ENCODE peak calls at places on chromosomes 12 and 14, in five cellular contexts. S is ovary, M is right lobe of liver, W is suprapubic skin, I is body of pancreas. Y is an unnamed sample.

GRCh38 chr12:4910502-4911315 is 1.0 kb downstream of the KCNA1 start:
- DNase-seq in S (no peak), M (no peak), W (no peak), I (no peak), Y (no peak)

GRCh38 chr12:25321772-25322171 is 71.0 kb upstream of the KRAS start:
- DNase-seq in S (no peak), M (no peak), W (no peak), I (no peak), Y (no peak)

GRCh38 chr12:4648099-4648498 is 752 bp downstream of the AKAP3 start:
- DNase-seq in S (no peak), M (no peak), W (no peak), I (no peak), Y (no peak)

GRCh38 chr14:100317897-100318808 is 5.0 kb upstream of the SLC25A47 start:
- DNase-seq in S (peak), M (peak), W (no peak), I (peak), Y (no peak)

GRCh38 chr12:67710582-67710981 is 62.0 kb downstream of the DYRK2 start:
- DNase-seq in S (no peak), M (no peak), W (no peak), I (peak), Y (no peak)

GRCh38 chr12:130953783-130954543 is at the start of gene ADGRD1:
- DNase-seq in S (peak), M (no peak), W (no peak), I (peak), Y (no peak)

GRCh38 chr14:54177009-54177408 is 219.8 kb upstream of the CDKN3 start:
- DNase-seq in S (no peak), M (no peak), W (no peak), I (no peak), Y (no peak)

GRCh38 chr14:20799444-20799843 is 3.2 kb downstream of the RNASE1 start:
- DNase-seq in S (no peak), M (no peak), W (no peak), I (no peak), Y (no peak)

DNA sequence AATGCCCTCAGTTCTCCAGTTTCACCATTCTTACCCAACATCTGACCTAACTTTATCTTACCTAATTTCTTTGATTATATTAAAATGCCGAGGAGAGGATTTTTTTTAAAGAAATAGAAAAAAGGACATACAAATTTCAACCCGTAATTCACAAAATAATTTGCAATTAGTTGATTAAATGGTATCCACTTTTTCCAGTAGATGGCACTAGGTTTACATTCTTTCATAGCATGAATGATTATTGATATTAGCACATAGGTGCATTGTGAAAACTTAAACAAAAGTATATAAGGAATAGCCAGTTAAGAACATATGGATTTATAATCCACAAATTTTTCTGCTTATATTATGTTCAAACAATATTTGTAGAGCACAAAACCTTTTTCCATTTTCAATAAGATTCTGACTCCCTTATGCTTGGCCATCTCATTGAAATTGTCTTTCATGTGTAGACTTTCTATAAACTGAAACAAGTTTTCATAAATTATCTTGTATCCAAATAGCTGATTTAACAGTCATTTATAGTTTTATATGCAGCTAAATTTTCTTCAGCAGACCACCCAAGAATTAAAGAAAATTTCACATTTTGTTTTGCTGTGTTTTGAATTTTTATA is 35.3 kb downstream of the MSRB3 start:
- DNase-seq in S (no peak), M (no peak), W (no peak), I (no peak), Y (no peak)
- TF ChIP-seq CTCF in S (no peak), M (peak), W (no peak), I (peak), Y (no peak)

DNA sequence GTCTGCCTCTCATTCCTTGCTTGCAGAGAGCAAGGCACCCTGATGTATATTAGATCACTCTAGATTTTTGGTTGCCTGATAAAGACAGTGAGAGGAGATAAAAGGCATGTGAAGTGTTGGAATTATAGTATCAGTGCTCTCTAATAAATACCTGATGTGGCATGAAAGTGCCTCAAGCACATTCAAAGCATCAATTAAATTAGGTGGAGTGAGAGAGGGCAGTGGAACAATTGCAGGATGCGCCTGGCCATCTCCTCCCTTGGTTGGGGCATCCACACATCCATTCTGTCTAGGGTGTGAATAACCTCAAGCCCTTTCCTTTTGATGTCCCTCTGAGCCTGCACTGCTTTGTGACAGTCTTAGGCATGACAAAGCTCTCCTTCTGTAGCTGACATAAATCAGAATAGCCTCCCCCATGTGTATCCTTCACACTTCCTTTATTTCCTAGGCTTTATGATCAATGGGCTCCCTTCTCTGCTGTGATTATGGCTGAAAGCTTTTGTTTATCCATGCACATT is 13.6 kb downstream of the EMP1 start:
- DNase-seq in S (no peak), M (no peak), W (no peak), I (no peak), Y (no peak)
- H3K27ac ChIP-seq in S (no peak), M (no peak), W (no peak), I (no peak), Y (no peak)

GRCh38 chr12:110084314-110085015 is 36.1 kb upstream of the C12orf76 start:
- DNase-seq in S (no peak), M (no peak), W (no peak), I (no peak), Y (no peak)

GRCh38 chr12:110079477-110080400 is 31.4 kb upstream of the C12orf76 start:
- DNase-seq in S (no peak), M (no peak), W (no peak), I (peak), Y (no peak)

GRCh38 chr12:110075880-110076279 is 27.6 kb upstream of the C12orf76 start:
- DNase-seq in S (no peak), M (no peak), W (no peak), I (no peak), Y (no peak)

GRCh38 chr12:110077769-110078168 is 29.4 kb upstream of the C12orf76 start:
- DNase-seq in S (no peak), M (no peak), W (no peak), I (no peak), Y (no peak)

GRCh38 chr12:110080410-110080809 is 32.1 kb upstream of the C12orf76 start:
- DNase-seq in S (no peak), M (no peak), W (no peak), I (no peak), Y (no peak)
- H3K4me3 ChIP-seq in S (no peak), M (no peak), W (no peak), I (no peak), Y (no peak)

GRCh38 chr12:71746983-71747611 is 7.6 kb upstream of the RAB21 start:
- DNase-seq in S (no peak), M (peak), W (no peak), I (peak), Y (no peak)
- TF ChIP-seq CTCF in S (peak), M (peak), W (peak), I (peak), Y (peak)

DNA sequence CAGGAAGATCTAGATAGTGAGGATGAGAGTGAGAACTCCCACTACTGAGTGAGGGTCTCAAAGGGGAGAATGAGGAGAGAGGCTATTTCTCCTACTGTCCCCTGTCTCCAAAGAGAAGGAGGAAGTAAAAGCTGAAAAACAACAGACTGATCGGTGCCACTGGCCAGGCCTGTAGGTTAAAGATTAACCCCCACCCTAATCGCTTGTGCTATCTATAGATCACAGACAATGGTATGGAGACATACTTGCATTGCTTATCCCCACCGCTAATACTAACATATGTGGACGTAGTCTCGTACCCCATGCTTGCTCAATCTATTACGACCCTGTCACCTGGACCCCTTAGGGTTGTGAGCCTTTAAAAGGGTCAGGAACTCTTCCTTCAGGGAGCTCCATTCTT is 777.9 kb upstream of the TMEM132C start:
- DNase-seq in S (no peak), M (no peak), W (no peak), I (no peak), Y (no peak)
- H3K27ac ChIP-seq in S (no peak), M (no peak), W (no peak), I (no peak), Y (no peak)

GRCh38 chr12:52784909-52785308 is 7.8 kb upstream of the KRT76 start:
- DNase-seq in S (no peak), M (no peak), W (no peak), I (no peak), Y (no peak)
- H3K4me3 ChIP-seq in S (no peak), M (no peak), W (no peak), I (no peak), Y (no peak)

DNA sequence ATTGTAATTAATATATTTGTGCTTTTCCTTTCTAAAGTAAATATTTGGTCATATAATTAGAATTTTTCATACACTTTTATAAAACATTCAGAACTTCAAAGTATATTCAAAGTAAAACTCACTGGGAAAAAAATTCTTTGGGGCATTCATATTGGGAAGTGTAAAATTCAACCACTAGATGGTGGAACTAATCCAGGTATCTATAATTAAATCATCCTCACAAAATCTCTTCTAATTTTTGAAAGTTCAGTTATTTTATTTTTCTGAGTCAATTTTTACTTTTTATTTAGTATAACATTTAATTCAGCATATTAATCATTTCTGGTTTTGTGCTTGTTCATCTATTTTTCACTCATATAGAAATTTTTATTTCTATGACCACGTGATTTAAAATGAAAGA is 81.0 kb downstream of the NTS start:
- DNase-seq in S (no peak), M (no peak), W (no peak), I (no peak), Y (no peak)
- TF ChIP-seq CTCF in S (no peak), M (no peak), W (no peak), I (peak), Y (no peak)

DNA sequence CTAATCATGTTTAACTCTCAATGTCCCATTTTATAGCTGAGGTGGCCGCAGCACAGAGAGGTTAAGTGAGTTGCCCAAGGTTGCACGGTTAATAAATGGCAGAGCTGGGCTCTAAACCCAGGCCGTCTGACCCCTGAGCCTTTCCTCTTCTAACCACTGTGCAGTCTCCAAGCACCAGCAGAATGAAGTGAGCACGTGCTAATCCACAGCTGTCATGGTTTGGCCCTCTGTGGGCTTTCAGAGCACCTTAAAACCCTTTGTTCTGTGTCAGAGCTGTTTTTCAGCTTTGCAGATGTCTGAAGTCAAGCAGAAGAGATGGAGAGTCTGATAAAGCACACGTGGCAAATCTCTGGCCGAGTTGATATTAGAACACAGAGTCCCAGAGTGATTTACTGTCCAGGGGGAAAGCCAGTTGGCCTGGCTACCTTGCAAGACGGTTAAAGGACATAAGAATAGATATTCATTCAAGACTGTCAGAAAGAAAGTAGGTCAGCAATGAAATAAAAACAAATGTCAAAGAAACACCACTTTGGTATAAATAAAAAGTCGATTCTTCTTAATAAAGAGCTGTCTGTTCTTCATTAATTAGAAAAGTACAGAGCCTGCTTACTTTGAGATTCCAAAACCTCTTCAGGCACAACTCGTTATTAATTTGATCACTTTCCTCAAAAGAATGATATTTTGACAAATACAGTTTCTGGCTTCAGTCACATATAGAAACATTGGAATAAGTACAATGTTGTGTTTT is 107.3 kb downstream of the CRADD start:
- DNase-seq in S (peak), M (no peak), W (peak), I (peak), Y (no peak)
- H3K27ac ChIP-seq in S (peak), M (peak), W (peak), I (peak), Y (peak)

DNA sequence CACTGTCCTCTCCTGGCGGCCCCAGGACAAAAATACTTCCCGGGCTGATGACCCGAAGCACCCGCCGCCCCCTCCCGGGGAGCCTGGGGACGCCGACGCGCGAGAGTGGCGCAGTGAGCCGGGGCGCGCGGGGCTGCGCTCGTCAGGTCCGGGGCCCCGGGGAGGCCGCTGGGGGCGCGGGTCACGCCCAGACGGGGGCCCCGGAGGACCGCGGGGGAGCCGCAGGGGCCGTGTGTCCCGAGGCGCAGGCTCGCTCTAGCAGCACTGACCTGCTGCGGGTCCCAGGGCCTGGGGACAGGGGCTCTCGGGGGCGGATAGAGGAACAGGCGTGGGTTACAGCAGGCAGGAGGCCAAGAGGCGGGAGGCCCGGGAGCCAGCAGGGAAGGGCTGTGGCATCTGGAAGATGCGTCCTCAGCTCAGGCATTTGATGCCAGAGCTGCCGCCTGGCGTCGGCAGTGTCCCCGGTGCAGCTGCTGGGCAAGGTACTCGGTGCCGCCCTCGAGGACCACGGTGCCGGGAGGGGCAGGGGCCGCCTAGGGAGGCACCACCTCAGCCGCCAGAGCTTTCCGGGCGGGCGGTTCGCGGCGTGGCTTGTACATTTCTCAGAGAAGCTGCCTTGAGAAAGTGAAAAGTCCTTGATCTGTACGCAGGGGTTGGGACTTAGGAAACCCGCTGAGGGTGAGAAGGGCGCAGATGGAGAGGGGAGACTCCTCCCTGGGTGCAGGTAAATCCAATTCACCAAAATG is 1.2 kb downstream of the WNT5B start:
- DNase-seq in S (peak), M (peak), W (no peak), I (peak), Y (no peak)
- H3K4me3 ChIP-seq in S (peak), M (peak), W (peak), I (peak), Y (peak)